ENCODE peak calls at places on chromosome 11, in eight cellular contexts. One of them, this sample, is unnamed. For H3K9me3, the result is how much of the 10 kb centered on the place peaks cover.

GRCh38 chr11:126630893-126631292 is 275.4 kb downstream of the ST3GAL4 start:
- DNase-seq in spleen: no peak
- DNase-seq in GM23248: no peak
- DNase-seq in naive thymus-derived CD4-positive, alpha-beta T cell: no peak
- DNase-seq in pancreas: no peak
- DNase-seq in IMR-90: no peak
- DNase-seq in fibroblast of lung: no peak
- DNase-seq in ovary: no peak
- DNase-seq in this sample: no peak

GRCh38 chr11:107780775-107781174 is 68.9 kb upstream of the SLN start:
- DNase-seq in pancreas: no peak
- DNase-seq in GM23248: no peak
- DNase-seq in spleen: no peak
- DNase-seq in ovary: no peak
- DNase-seq in IMR-90: no peak
- DNase-seq in naive thymus-derived CD4-positive, alpha-beta T cell: no peak
- DNase-seq in fibroblast of lung: no peak
- DNase-seq in this sample: no peak

GRCh38 chr11:64229090-64229958 is 1.0 kb upstream of the DNAJC4 start:
- DNase-seq in spleen: peak
- DNase-seq in fibroblast of lung: no peak
- DNase-seq in IMR-90: no peak
- DNase-seq in pancreas: no peak
- DNase-seq in ovary: peak
- DNase-seq in GM23248: no peak
- DNase-seq in naive thymus-derived CD4-positive, alpha-beta T cell: no peak
- DNase-seq in this sample: no peak

GRCh38 chr11:130070109-130070828 is 575 bp downstream of the APLP2 start:
- DNase-seq in spleen: peak
- DNase-seq in naive thymus-derived CD4-positive, alpha-beta T cell: peak
- DNase-seq in pancreas: peak
- DNase-seq in ovary: peak
- DNase-seq in IMR-90: peak
- DNase-seq in fibroblast of lung: peak
- DNase-seq in GM23248: peak
- DNase-seq in this sample: peak

GRCh38 chr11:43517518-43517917 is 158.8 kb downstream of the TTC17 start:
- DNase-seq in naive thymus-derived CD4-positive, alpha-beta T cell: no peak
- DNase-seq in pancreas: no peak
- DNase-seq in ovary: no peak
- DNase-seq in IMR-90: peak
- DNase-seq in spleen: no peak
- DNase-seq in GM23248: peak
- DNase-seq in fibroblast of lung: peak
- DNase-seq in this sample: no peak

GRCh38 chr11:61532136-61533038 is 23.8 kb downstream of the LRRC10B start:
- DNase-seq in naive thymus-derived CD4-positive, alpha-beta T cell: peak
- DNase-seq in IMR-90: no peak
- DNase-seq in spleen: no peak
- DNase-seq in fibroblast of lung: no peak
- DNase-seq in ovary: no peak
- DNase-seq in GM23248: peak
- DNase-seq in pancreas: peak
- DNase-seq in this sample: no peak

GRCh38 chr11:44912270-44912987 is 38.3 kb downstream of the TP53I11 start:
- DNase-seq in spleen: no peak
- DNase-seq in IMR-90: no peak
- DNase-seq in naive thymus-derived CD4-positive, alpha-beta T cell: no peak
- DNase-seq in pancreas: no peak
- DNase-seq in GM23248: no peak
- DNase-seq in fibroblast of lung: no peak
- DNase-seq in ovary: no peak
- DNase-seq in this sample: no peak

GRCh38 chr11:42085736-42086135 is 626.3 kb upstream of the LRRC4C start:
- DNase-seq in naive thymus-derived CD4-positive, alpha-beta T cell: no peak
- DNase-seq in IMR-90: no peak
- DNase-seq in GM23248: no peak
- DNase-seq in fibroblast of lung: no peak
- DNase-seq in pancreas: no peak
- DNase-seq in ovary: no peak
- DNase-seq in spleen: no peak
- DNase-seq in this sample: no peak

GRCh38 chr11:67302571-67303131 is 679 bp upstream of the SSH3 start:
- DNase-seq in fibroblast of lung: no peak
- DNase-seq in spleen: peak
- DNase-seq in naive thymus-derived CD4-positive, alpha-beta T cell: peak
- DNase-seq in IMR-90: peak
- DNase-seq in ovary: peak
- DNase-seq in GM23248: peak
- DNase-seq in pancreas: peak
- DNase-seq in this sample: no peak

GRCh38 chr11:131800452-131800851 is 430.0 kb downstream of the NTM start:
- DNase-seq in ovary: no peak
- DNase-seq in pancreas: no peak
- DNase-seq in fibroblast of lung: no peak
- DNase-seq in spleen: no peak
- DNase-seq in GM23248: no peak
- DNase-seq in IMR-90: no peak
- DNase-seq in naive thymus-derived CD4-positive, alpha-beta T cell: no peak
- DNase-seq in this sample: no peak

GRCh38 chr11:28619870-28620540 is 511.8 kb downstream of the METTL15 start:
- DNase-seq in spleen: no peak
- DNase-seq in GM23248: peak
- DNase-seq in naive thymus-derived CD4-positive, alpha-beta T cell: no peak
- DNase-seq in fibroblast of lung: peak
- DNase-seq in ovary: no peak
- DNase-seq in IMR-90: peak
- DNase-seq in pancreas: no peak
- DNase-seq in this sample: no peak

GRCh38 chr11:117604349-117604995 is 192.5 kb downstream of the DSCAML1 start:
- DNase-seq in GM23248: peak
- DNase-seq in naive thymus-derived CD4-positive, alpha-beta T cell: no peak
- DNase-seq in spleen: no peak
- DNase-seq in ovary: no peak
- DNase-seq in fibroblast of lung: peak
- DNase-seq in IMR-90: peak
- DNase-seq in pancreas: no peak
- DNase-seq in this sample: no peak

GRCh38 chr11:21514298-21514697 is 678.6 kb upstream of the ANO5 start:
- DNase-seq in spleen: no peak
- DNase-seq in IMR-90: no peak
- DNase-seq in pancreas: peak
- DNase-seq in naive thymus-derived CD4-positive, alpha-beta T cell: no peak
- DNase-seq in fibroblast of lung: no peak
- DNase-seq in ovary: no peak
- DNase-seq in GM23248: peak
- DNase-seq in this sample: no peak

GRCh38 chr11:88861618-88862017 is 204.2 kb downstream of the GRM5 start:
- DNase-seq in ovary: no peak
- DNase-seq in spleen: no peak
- DNase-seq in pancreas: no peak
- DNase-seq in IMR-90: no peak
- DNase-seq in GM23248: no peak
- DNase-seq in fibroblast of lung: peak
- DNase-seq in naive thymus-derived CD4-positive, alpha-beta T cell: no peak
- DNase-seq in this sample: no peak

GRCh38 chr11:130040281-130040940 is 29.3 kb upstream of the APLP2 start:
- DNase-seq in spleen: no peak
- DNase-seq in ovary: no peak
- DNase-seq in GM23248: no peak
- DNase-seq in pancreas: no peak
- DNase-seq in naive thymus-derived CD4-positive, alpha-beta T cell: no peak
- DNase-seq in IMR-90: no peak
- DNase-seq in fibroblast of lung: no peak
- DNase-seq in this sample: no peak

GRCh38 chr11:105937331-105937730 is 84.7 kb downstream of the MSANTD4 start:
- DNase-seq in ovary: no peak
- DNase-seq in IMR-90: peak
- DNase-seq in naive thymus-derived CD4-positive, alpha-beta T cell: no peak
- DNase-seq in GM23248: peak
- DNase-seq in fibroblast of lung: peak
- DNase-seq in pancreas: no peak
- DNase-seq in spleen: no peak
- DNase-seq in this sample: no peak

GRCh38 chr11:68772936-68773335 is 21.6 kb upstream of the TESMIN start:
- DNase-seq in naive thymus-derived CD4-positive, alpha-beta T cell: no peak
- DNase-seq in GM23248: no peak
- DNase-seq in fibroblast of lung: no peak
- DNase-seq in pancreas: no peak
- DNase-seq in IMR-90: no peak
- DNase-seq in ovary: no peak
- DNase-seq in spleen: no peak
- DNase-seq in this sample: no peak

GRCh38 chr11:69156673-69157155 is 979 bp downstream of the SMIM38 start:
- DNase-seq in naive thymus-derived CD4-positive, alpha-beta T cell: no peak
- DNase-seq in fibroblast of lung: peak
- DNase-seq in GM23248: peak
- DNase-seq in IMR-90: peak
- DNase-seq in ovary: no peak
- DNase-seq in pancreas: no peak
- DNase-seq in spleen: peak
- DNase-seq in this sample: no peak

GRCh38 chr11:36399745-36400144 is 103.7 kb downstream of the PRR5L start:
- DNase-seq in pancreas: no peak
- DNase-seq in GM23248: no peak
- DNase-seq in naive thymus-derived CD4-positive, alpha-beta T cell: no peak
- DNase-seq in spleen: no peak
- DNase-seq in ovary: no peak
- DNase-seq in fibroblast of lung: no peak
- DNase-seq in IMR-90: no peak
- DNase-seq in this sample: no peak

DNA sequence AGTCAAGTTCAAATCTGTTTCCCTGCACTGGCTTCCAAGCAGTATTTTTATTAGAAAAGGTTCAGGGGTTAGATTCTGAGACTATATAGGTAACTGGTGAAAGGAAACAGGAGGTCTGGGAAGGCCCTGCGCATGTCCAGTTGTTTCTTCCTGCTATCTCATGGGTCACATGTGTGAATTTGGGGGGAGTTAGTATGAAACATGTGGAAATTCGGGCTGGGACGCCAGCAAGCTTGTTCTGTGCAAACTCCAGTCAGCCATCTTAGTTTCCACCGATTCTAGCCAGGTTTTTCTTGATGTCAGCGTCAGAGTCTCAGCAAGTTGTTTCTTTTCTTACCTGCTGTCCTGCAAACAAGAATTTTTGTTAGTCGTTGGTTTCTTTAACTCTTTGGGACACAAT is 46.8 kb downstream of the NNMT start:
- DNase-seq in ovary: no peak
- DNase-seq in IMR-90: no peak
- DNase-seq in pancreas: no peak
- DNase-seq in naive thymus-derived CD4-positive, alpha-beta T cell: no peak
- DNase-seq in spleen: no peak
- DNase-seq in GM23248: no peak
- DNase-seq in fibroblast of lung: no peak
- DNase-seq in this sample: no peak
- H3K9me3 ChIP-seq in ovary: under half
- H3K9me3 ChIP-seq in IMR-90: under half
- H3K9me3 ChIP-seq in pancreas: under half
- H3K9me3 ChIP-seq in naive thymus-derived CD4-positive, alpha-beta T cell: under half
- H3K9me3 ChIP-seq in spleen: under half
- H3K9me3 ChIP-seq in GM23248: under half
- H3K9me3 ChIP-seq in fibroblast of lung: under half
- H3K9me3 ChIP-seq in this sample: under half

DNA sequence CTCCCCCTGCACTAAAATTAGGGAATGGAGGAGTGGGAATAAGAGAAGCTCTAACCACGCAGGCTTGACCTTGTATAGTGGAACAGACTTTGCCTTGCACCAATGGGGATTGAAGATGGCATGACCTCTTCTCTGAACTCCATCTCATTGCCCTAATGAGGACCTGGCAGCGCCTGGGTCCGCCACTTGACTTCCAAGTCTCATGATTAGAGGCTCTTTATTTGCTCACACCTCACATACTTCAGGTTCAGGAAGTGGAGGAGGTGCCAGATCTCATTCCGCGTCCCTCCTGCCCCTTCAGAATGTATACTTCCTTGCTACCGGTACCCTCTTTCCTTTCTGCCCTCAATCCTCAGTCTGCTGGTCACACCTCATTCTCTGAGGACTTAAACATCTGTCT is 106.0 kb upstream of the CD44 start:
- DNase-seq in fibroblast of lung: no peak
- DNase-seq in pancreas: no peak
- DNase-seq in ovary: no peak
- DNase-seq in naive thymus-derived CD4-positive, alpha-beta T cell: no peak
- DNase-seq in IMR-90: no peak
- DNase-seq in spleen: no peak
- DNase-seq in GM23248: no peak
- DNase-seq in this sample: no peak
- H3K9me3 ChIP-seq in fibroblast of lung: under half
- H3K9me3 ChIP-seq in pancreas: under half
- H3K9me3 ChIP-seq in ovary: under half
- H3K9me3 ChIP-seq in naive thymus-derived CD4-positive, alpha-beta T cell: under half
- H3K9me3 ChIP-seq in IMR-90: under half
- H3K9me3 ChIP-seq in spleen: under half
- H3K9me3 ChIP-seq in GM23248: under half
- H3K9me3 ChIP-seq in this sample: under half

DNA sequence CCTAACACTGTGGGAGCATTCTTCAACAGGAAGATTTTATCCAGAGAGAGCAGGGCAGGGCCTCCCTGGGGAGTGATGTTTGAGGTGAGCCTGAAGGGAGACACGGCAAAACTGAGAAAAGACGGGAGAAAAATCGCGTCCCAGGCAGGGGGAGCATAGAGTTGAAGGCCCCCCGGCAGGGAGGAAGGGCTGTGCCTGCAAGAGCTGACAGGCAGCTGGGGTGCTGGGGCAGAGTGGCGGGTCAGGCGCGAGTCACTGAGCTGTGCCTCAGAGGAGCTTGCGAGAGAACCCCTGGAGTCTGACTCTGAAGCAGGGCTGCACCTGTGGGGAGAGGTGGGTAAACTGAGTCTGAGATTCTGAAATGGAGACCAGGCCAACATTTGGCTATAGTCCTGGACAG is 14.8 kb downstream of the PKNOX2 start:
- DNase-seq in ovary: no peak
- DNase-seq in naive thymus-derived CD4-positive, alpha-beta T cell: no peak
- DNase-seq in spleen: peak
- DNase-seq in IMR-90: no peak
- DNase-seq in pancreas: no peak
- DNase-seq in fibroblast of lung: no peak
- DNase-seq in GM23248: no peak
- DNase-seq in this sample: no peak
- H3K9me3 ChIP-seq in ovary: under half
- H3K9me3 ChIP-seq in naive thymus-derived CD4-positive, alpha-beta T cell: under half
- H3K9me3 ChIP-seq in spleen: under half
- H3K9me3 ChIP-seq in IMR-90: under half
- H3K9me3 ChIP-seq in pancreas: under half
- H3K9me3 ChIP-seq in fibroblast of lung: under half
- H3K9me3 ChIP-seq in GM23248: under half
- H3K9me3 ChIP-seq in this sample: under half

DNA sequence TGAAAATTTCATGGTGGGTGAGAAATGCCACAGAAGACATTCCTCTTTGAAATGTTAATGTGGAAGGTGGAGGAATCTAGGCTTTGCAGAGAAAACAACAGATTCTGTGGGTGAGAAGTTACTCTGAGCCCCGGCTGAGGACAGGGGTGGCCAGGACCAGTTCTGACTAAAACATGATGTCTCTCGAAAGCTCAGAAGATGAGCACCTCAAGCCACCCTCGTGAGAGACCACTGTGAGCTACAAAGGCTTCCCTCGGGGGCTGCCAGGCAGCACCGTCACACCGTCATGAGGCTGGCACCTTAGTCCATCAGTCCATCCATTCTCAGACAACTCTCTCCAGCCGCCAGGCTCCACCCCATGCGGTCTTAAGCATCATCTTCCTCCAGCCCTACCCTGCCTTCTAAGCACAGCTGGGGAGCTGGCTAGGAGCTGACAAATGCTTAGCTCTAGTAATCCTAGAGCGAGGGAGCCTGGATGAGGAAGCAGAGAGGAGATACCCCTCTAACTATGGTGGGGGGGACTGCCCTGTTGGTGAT is 360.5 kb downstream of the SHANK2 start:
- DNase-seq in fibroblast of lung: no peak
- DNase-seq in pancreas: no peak
- DNase-seq in ovary: no peak
- DNase-seq in naive thymus-derived CD4-positive, alpha-beta T cell: no peak
- DNase-seq in IMR-90: no peak
- DNase-seq in GM23248: no peak
- DNase-seq in spleen: peak
- DNase-seq in this sample: no peak
- H3K9me3 ChIP-seq in fibroblast of lung: under half
- H3K9me3 ChIP-seq in pancreas: under half
- H3K9me3 ChIP-seq in ovary: under half
- H3K9me3 ChIP-seq in naive thymus-derived CD4-positive, alpha-beta T cell: under half
- H3K9me3 ChIP-seq in IMR-90: under half
- H3K9me3 ChIP-seq in GM23248: under half
- H3K9me3 ChIP-seq in spleen: under half
- H3K9me3 ChIP-seq in this sample: under half